ENCODE peak calls at places on chromosomes 3 and 15, in six cellular contexts. H is adrenal gland, Q is GM13977, D is A549, C is glutamatergic neuron, N is progenitor cell of endocrine pancreas. I is an unnamed sample.

GRCh38 chr15:81783586-81783985 is 262.2 kb downstream of the MEX3B start:
- DNase-seq in C (no peak), D (no peak), Q (no peak), H (no peak), N (no peak), I (no peak)

GRCh38 chr15:74269362-74270035 is 33.4 kb downstream of the CCDC33 start:
- DNase-seq in N (no peak), D (no peak), H (no peak), Q (no peak), C (no peak), I (no peak)

GRCh38 chr3:105829879-105830622 is 38.8 kb downstream of the CBLB start:
- DNase-seq in Q (no peak), N (no peak), H (no peak), D (no peak), C (no peak), I (no peak)

GRCh38 chr3:125644036-125645025 is 49.0 kb upstream of the OSBPL11 start:
- DNase-seq in H (no peak), C (no peak), D (peak), Q (no peak), N (no peak), I (no peak)

GRCh38 chr15:29988689-29989088 is 94.1 kb upstream of the GOLGA8J start:
- DNase-seq in N (no peak), C (no peak), Q (no peak), H (no peak), D (no peak), I (no peak)

GRCh38 chr15:25391971-25392733 is 46.7 kb downstream of the UBE3A start:
- DNase-seq in C (no peak), D (no peak), Q (no peak), H (no peak), N (no peak), I (no peak)

GRCh38 chr3:169148448-169149348 is 514.8 kb downstream of the MECOM start:
- DNase-seq in N (no peak), D (no peak), Q (no peak), C (no peak), H (no peak), I (no peak)

GRCh38 chr3:124770341-124771082 is 40.3 kb downstream of the UMPS start:
- DNase-seq in Q (no peak), H (no peak), D (no peak), C (no peak), N (no peak), I (no peak)

GRCh38 chr3:40120067-40120692 is 189.3 kb upstream of the EIF1B start:
- DNase-seq in C (no peak), H (no peak), N (no peak), Q (no peak), D (no peak), I (no peak)

GRCh38 chr3:40800343-40800742 is 275.6 kb downstream of the ZNF621 start:
- DNase-seq in H (peak), D (peak), C (no peak), Q (no peak), N (no peak), I (no peak)

GRCh38 chr3:65425880-65426279 is 612.8 kb downstream of the MAGI1 start:
- DNase-seq in C (no peak), Q (no peak), D (peak), H (no peak), N (no peak), I (no peak)

GRCh38 chr3:45693941-45694521 is 4.8 kb downstream of the SACM1L start:
- DNase-seq in N (no peak), H (no peak), D (no peak), Q (peak), C (no peak), I (no peak)

GRCh38 chr3:188578579-188579363 is 424.8 kb downstream of the LPP start:
- DNase-seq in D (no peak), Q (no peak), H (no peak), N (no peak), C (no peak), I (no peak)

GRCh38 chr15:51736646-51737537 is 563 bp downstream of the LYSMD2 start:
- DNase-seq in H (peak), N (peak), Q (peak), D (peak), C (peak), I (peak)
- TF ChIP-seq CTCF in H (no peak), N (no peak), Q (no peak), D (no peak), C (no peak), I (no peak)

DNA sequence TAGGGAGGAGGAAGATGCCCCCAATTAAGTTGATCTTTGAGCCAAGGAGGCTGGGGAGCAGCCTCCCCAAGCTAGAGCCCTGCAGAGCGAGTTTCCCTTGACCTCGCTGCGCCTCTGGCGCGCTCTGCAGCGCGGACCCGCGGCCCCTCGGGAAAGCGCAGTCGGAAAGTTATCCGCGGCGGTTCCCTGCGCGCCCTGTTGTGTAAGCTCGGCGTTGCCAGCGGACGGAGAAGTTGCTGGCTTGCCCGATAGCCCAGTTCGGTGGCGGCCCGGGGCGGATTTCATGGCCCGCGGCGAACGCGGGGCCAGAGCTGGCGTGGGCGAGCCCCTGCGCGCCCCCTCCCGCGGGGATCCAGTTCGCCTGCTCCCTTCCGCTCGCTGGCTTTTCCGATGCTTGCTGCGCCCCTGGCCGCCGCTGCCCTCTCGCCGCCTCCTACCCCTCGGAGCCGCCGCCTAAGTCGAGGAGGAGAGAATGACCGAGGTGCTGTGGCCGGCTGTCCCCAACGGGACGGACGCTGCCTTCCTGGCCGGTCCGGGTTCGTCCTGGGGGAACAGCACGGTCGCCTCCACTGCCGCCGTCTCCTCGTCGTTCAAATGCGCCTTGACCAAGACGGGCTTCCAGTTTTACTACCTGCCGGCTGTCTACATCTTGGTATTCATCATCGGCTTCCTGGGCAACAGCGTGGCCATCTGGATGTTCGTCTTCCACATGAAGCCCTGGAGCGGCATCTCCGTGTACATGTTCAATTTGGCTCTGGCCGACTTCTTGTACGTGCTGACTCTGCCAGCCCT is 576 bp downstream of the P2RY1 start:
- DNase-seq in D (peak), Q (peak), C (peak), H (peak), N (peak), I (peak)
- TF ChIP-seq CTCF in D (peak), Q (peak), C (no peak), H (no peak), N (peak), I (no peak)

DNA sequence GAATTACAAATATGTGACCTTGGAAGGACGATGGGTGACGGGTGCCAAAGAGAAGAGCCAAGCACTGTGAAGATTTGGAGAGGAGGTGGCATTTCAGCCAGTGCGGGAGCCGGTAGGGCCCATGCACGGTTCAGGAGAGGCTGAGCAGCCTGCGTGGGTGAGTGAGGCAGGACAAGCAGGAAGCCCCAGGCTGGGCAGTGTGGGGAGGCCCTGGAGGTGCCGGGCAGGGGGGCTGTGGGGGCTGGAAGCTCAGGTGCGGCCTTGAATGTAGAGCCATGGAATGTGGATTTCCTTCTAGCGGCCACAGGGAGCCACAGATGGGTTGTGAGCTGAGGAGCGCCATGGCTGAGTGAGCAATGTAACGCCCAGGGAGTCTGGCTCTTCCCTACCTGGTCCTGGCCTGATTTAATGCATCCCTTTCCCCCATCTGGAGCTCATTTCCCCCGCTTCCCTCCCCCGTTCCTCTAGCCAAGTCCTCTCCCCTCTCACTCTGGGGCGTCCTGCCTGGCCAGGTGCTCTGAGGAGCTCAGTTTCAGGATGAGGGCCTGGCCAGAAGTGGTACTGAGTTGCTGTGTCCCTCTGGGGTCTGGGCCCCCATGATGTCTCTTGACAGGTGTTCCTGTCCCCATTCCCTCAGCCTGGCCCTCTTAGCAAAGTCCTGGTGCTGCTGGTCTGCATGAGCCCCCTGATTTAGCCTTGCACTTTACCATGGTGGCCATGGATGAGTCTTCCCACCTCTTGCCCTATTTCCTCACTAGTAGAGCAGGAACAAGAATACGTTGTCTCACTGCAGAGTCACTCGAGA is 41.8 kb upstream of the IQSEC1 start:
- DNase-seq in Q (no peak), D (no peak), C (no peak), N (no peak), H (no peak), I (no peak)
- TF ChIP-seq CTCF in Q (no peak), D (no peak), C (no peak), N (no peak), H (no peak), I (no peak)

GRCh38 chr15:60787737-60788513 is 309.0 kb upstream of the ICE2 start:
- DNase-seq in C (no peak), D (peak), N (no peak), Q (no peak), H (no peak), I (no peak)
- TF ChIP-seq CTCF in C (peak), D (no peak), N (peak), Q (peak), H (peak), I (no peak)